ENCODE peak calls at places on chromosomes 3 and 15, in ten cellular contexts. H is HepG2, E is Panc1, N is spleen, K is stomach, I is HCT116, G is vagina, Y is H1, Q is K562, Z is transverse colon. O is an unnamed sample. For H3K36me3 and H3K4me1, the result is how much of the 10 kb centered on the place peaks cover.

GRCh38 chr15:55282284-55282833 is 7.3 kb downstream of the RAB27A start:
- DNase-seq in H (no peak), E (no peak), Q (peak), Z (no peak), K (no peak), I (no peak), G (no peak), Y (no peak), N (no peak), O (no peak)

GRCh38 chr15:98807262-98807661 is 158.9 kb downstream of the IGF1R start:
- DNase-seq in G (no peak), N (no peak), K (no peak), I (no peak), Q (no peak), Z (no peak), H (no peak), E (no peak), Y (no peak), O (no peak)

GRCh38 chr15:41877631-41878354 is 16.1 kb downstream of the SPTBN5 start:
- DNase-seq in I (no peak), H (no peak), G (no peak), N (peak), E (no peak), K (no peak), Q (peak), Y (no peak), Z (no peak), O (no peak)

GRCh38 chr3:52721002-52721741 is 15.3 kb downstream of the SPCS1 start:
- DNase-seq in E (no peak), I (no peak), G (no peak), H (no peak), K (no peak), Q (no peak), N (no peak), Y (no peak), Z (no peak), O (no peak)

GRCh38 chr15:35630985-35631384 is 85.0 kb upstream of the DPH6 start:
- DNase-seq in I (no peak), Q (no peak), H (no peak), N (no peak), K (peak), E (no peak), Z (peak), Y (no peak), G (no peak), O (no peak)

GRCh38 chr3:9225268-9225667 is 24.2 kb downstream of the SRGAP3 start:
- DNase-seq in I (no peak), H (no peak), Y (no peak), E (no peak), N (no peak), K (no peak), G (no peak), Q (no peak), Z (no peak), O (no peak)

GRCh38 chr15:39427705-39428104 is 153.2 kb upstream of the THBS1 start:
- DNase-seq in G (peak), Q (peak), H (peak), N (no peak), Y (no peak), I (no peak), Z (no peak), K (no peak), E (no peak), O (no peak)

GRCh38 chr3:38404286-38404685 is 49.4 kb upstream of the ACVR2B start:
- DNase-seq in I (no peak), E (no peak), H (no peak), K (no peak), G (no peak), Y (no peak), Q (no peak), Z (peak), N (no peak), O (no peak)

GRCh38 chr3:98766924-98767323 is 3.8 kb downstream of the ST3GAL6 start:
- DNase-seq in I (no peak), N (no peak), Y (no peak), Q (no peak), H (no peak), E (no peak), Z (no peak), G (no peak), K (no peak), O (no peak)

GRCh38 chr3:168047190-168047795 is 48.4 kb downstream of the GOLIM4 start:
- DNase-seq in H (peak), Z (no peak), Q (peak), E (peak), G (no peak), N (no peak), Y (no peak), I (peak), K (no peak), O (no peak)

GRCh38 chr3:193901007-193901406 is 234.9 kb upstream of the HES1 start:
- DNase-seq in I (no peak), Z (no peak), K (no peak), G (no peak), Y (no peak), Q (no peak), H (no peak), E (no peak), N (no peak), O (no peak)

GRCh38 chr3:158659454-158660237 is 12.8 kb downstream of the LXN start:
- DNase-seq in Q (peak), N (no peak), Z (peak), I (peak), H (peak), G (no peak), Y (peak), E (peak), K (peak), O (no peak)

GRCh38 chr3:5006755-5007202 is 27.5 kb downstream of the BHLHE40 start:
- DNase-seq in G (no peak), Y (no peak), I (no peak), K (no peak), Z (no peak), E (no peak), N (peak), Q (no peak), H (no peak), O (no peak)

GRCh38 chr3:134776518-134776917 is 18.5 kb upstream of the EPHB1 start:
- DNase-seq in Y (peak), G (peak), K (no peak), Q (no peak), I (no peak), N (no peak), Z (no peak), E (no peak), H (no peak), O (peak)

GRCh38 chr3:49329201-49329600 is 10.7 kb downstream of the USP4 start:
- DNase-seq in I (no peak), E (no peak), G (no peak), Z (no peak), K (no peak), H (no peak), Y (no peak), Q (no peak), N (no peak), O (no peak)
- H3K36me3 ChIP-seq in I (under half), E (under half), G (under half), Z (half or more), K (half or more), H (under half), Y (under half), Q (half or more), N (half or more), O (half or more)

GRCh38 chr15:40660686-40661085 is 34.3 kb upstream of the RAD51 start:
- DNase-seq in Q (no peak), K (no peak), Y (no peak), I (no peak), N (no peak), G (no peak), E (no peak), Z (no peak), H (no peak), O (no peak)
- H3K4me1 ChIP-seq in Q (under half), K (under half), Y (under half), I (under half), N (under half), G (under half), E (under half), Z (under half), H (under half), O (under half)

GRCh38 chr15:52018693-52019393 is at the start of gene MAPK6:
- DNase-seq in G (peak), E (peak), H (peak), Z (peak), Q (peak), N (peak), Y (peak), K (peak), I (peak), O (peak)

GRCh38 chr15:52021892-52022540 is 3.0 kb downstream of the MAPK6 start:
- DNase-seq in H (no peak), Z (no peak), Q (no peak), I (no peak), K (no peak), E (no peak), Y (no peak), N (no peak), G (no peak), O (no peak)

GRCh38 chr15:52019394-52020252 is 604 bp downstream of the MAPK6 start:
- DNase-seq in H (peak), Y (peak), I (no peak), E (peak), Q (peak), N (peak), G (peak), K (peak), Z (peak), O (peak)

GRCh38 chr15:52021128-52021671 is 2.2 kb downstream of the MAPK6 start:
- DNase-seq in Z (peak), Q (peak), N (no peak), K (peak), H (peak), G (no peak), Y (no peak), E (peak), I (peak), O (no peak)

GRCh38 chr15:52020253-52021085 is 1.4 kb downstream of the MAPK6 start:
- DNase-seq in G (peak), N (no peak), Q (no peak), Y (no peak), I (no peak), H (no peak), K (no peak), E (no peak), Z (no peak), O (no peak)
- TF ChIP-seq POLR2AphosphoS5 in G (peak), N (no peak), Q (no peak), Y (no peak), I (no peak), H (peak), K (no peak), E (no peak), Z (no peak), O (no peak)

GRCh38 chr15:60345616-60346015 is 52.2 kb downstream of the ANXA2 start:
- DNase-seq in Q (no peak), H (no peak), I (no peak), G (no peak), N (no peak), K (no peak), Z (no peak), Y (no peak), E (no peak), O (no peak)
- H3K36me3 ChIP-seq in Q (under half), H (under half), I (under half), G (under half), N (half or more), K (half or more), Z (under half), Y (under half), E (under half), O (under half)

GRCh38 chr15:65086680-65087111 is 10.2 kb downstream of the KBTBD13 start:
- DNase-seq in H (no peak), Q (peak), Z (no peak), K (no peak), I (no peak), E (no peak), N (no peak), Y (no peak), G (no peak), O (no peak)
- H3K4me1 ChIP-seq in H (half or more), Q (under half), Z (half or more), K (under half), I (under half), E (under half), N (under half), Y (under half), G (half or more), O (half or more)

GRCh38 chr15:94206463-94207167 is 24.7 kb upstream of the MCTP2 start:
- DNase-seq in G (no peak), H (no peak), Z (no peak), I (no peak), E (no peak), K (no peak), Y (no peak), N (no peak), Q (no peak), O (no peak)
- TF ChIP-seq POLR2AphosphoS5 in G (peak), H (no peak), Z (no peak), I (no peak), E (no peak), K (no peak), Y (no peak), N (no peak), Q (no peak), O (no peak)

GRCh38 chr3:61524933-61525332 is 36.4 kb upstream of the PTPRG start:
- DNase-seq in K (no peak), N (no peak), Z (no peak), G (no peak), Y (no peak), I (no peak), E (no peak), H (no peak), Q (no peak), O (no peak)
- H3K36me3 ChIP-seq in K (under half), N (under half), Z (under half), G (under half), Y (under half), I (under half), E (under half), H (under half), Q (under half), O (under half)

GRCh38 chr3:129661766-129662165 is 55.3 kb upstream of the PLXND1 start:
- DNase-seq in Y (no peak), Q (no peak), I (no peak), K (no peak), H (no peak), Z (no peak), G (no peak), E (no peak), N (no peak), O (no peak)

GRCh38 chr3:129662230-129662629 is 55.8 kb upstream of the PLXND1 start:
- DNase-seq in G (no peak), Q (no peak), E (no peak), Y (no peak), H (no peak), K (no peak), N (no peak), Z (no peak), I (no peak), O (no peak)

GRCh38 chr3:129665024-129665768 is 58.7 kb upstream of the PLXND1 start:
- DNase-seq in Q (no peak), G (no peak), Y (no peak), Z (no peak), I (no peak), H (peak), N (no peak), E (no peak), K (no peak), O (no peak)

GRCh38 chr3:129664040-129664646 is 57.7 kb upstream of the PLXND1 start:
- DNase-seq in Y (no peak), G (no peak), K (no peak), H (no peak), E (no peak), N (no peak), I (no peak), Z (no peak), Q (no peak), O (no peak)

DNA sequence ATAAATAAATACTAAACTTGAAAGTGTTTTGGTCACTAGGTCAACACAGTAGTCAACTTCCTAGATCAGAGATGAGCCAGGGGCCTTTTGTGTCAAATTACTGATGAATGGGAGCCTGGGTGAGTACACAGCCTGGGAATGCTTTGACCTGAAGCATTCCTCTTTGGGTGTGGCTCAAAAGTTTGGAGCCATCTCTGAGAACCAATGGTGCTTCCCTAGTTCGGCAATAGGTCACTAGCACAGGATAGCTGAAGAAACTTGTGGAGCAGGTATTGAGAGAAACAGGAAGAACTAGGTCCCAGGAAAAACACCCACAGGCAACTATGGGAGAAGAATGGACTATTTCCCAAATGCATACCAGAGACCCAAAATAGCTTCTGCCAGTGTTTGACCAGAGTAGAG is 56.6 kb upstream of the PLXND1 start:
- DNase-seq in Q (no peak), I (peak), H (peak), G (no peak), E (no peak), Y (no peak), K (no peak), N (no peak), Z (no peak), O (no peak)
- H3K4me1 ChIP-seq in Q (under half), I (half or more), H (half or more), G (under half), E (under half), Y (under half), K (under half), N (under half), Z (under half), O (under half)

O was measured in esophagus muscularis mucosa.